ENCODE peak calls at places on chromosomes 2 and 18, in nine cellular contexts. T is naive thymus-derived CD4-positive, alpha-beta T cell; Q is stimulated activated CD4-positive, alpha-beta T cell treated with anti-CD3 and anti-CD28 coated beads, Interleukin-15, amount 100 ng/mL, for 1 hour; P is NCI-H748 treated with DMSO at 0.1 percent for 48 hours; A is NCI-H1092 treated with DMSO at 0.1 percent for 48 hours; I is EL; S is stimulated activated CD8-positive, alpha-beta memory T cell treated with anti-CD3 and anti-CD28 coated beads, Interleukin-15, amount 100 ng/mL, for 4 hours; R is nephron progenitor cell; O is WERI-Rb-1. G is an unnamed sample.
A peak's percentile ranks its signal among the peaks of the same experiment; 100 is the strongest.

GRCh38 chr18:57135705-57136104 is 11.2 kb upstream of the BOD1L2 start:
- DNase-seq in Q (no peak), A (no peak), O (no peak), I (no peak), R (no peak), P (no peak), T (no peak), S (no peak), G (no peak)

GRCh38 chr18:56574827-56575226 is 63.6 kb downstream of the TXNL1 start:
- DNase-seq in T (no peak), R (no peak), P (no peak), I (no peak), Q (no peak), O (no peak), A (no peak), S (no peak), G (no peak)

GRCh38 chr2:120751553-120751952 is 15.9 kb downstream of the GLI2 start:
- DNase-seq in R (no peak), S (no peak), I (no peak), T (no peak), Q (no peak), A (no peak), O (no peak), P (no peak), G (no peak)

GRCh38 chr2:176130153-176130916 is 830 bp downstream of the HOXD8 start:
- DNase-seq in T (no peak), P (peak; percentile 54), O (no peak), A (no peak), R (peak; percentile 89), I (peak; percentile 52), S (no peak), Q (no peak), G (no peak)

GRCh38 chr2:121075006-121075545 is 209.9 kb downstream of the TFCP2L1 start:
- DNase-seq in Q (no peak), I (peak; percentile 99), A (no peak), O (peak; percentile 82), S (no peak), P (peak; percentile 9), R (peak; percentile 60), T (no peak), G (peak; percentile 98)

GRCh38 chr2:152617464-152618187 is 99.6 kb downstream of the PRPF40A start:
- DNase-seq in T (no peak), Q (no peak), R (no peak), S (no peak), I (no peak), O (no peak), A (no peak), P (no peak), G (no peak)

GRCh38 chr2:24334245-24334633 is 26.1 kb downstream of the ITSN2 start:
- DNase-seq in I (no peak), P (no peak), S (no peak), Q (no peak), O (no peak), R (no peak), A (no peak), T (no peak), G (no peak)

GRCh38 chr2:231393149-231394131 is 2.1 kb upstream of the B3GNT7 start:
- DNase-seq in Q (no peak), T (no peak), P (no peak), R (no peak), O (peak; percentile 49), A (no peak), S (peak; percentile 27), I (no peak), G (no peak)

GRCh38 chr2:39620067-39620466 is 45.6 kb upstream of the TMEM178A start:
- DNase-seq in S (no peak), Q (no peak), R (no peak), T (peak; percentile 9), I (peak; percentile 89), O (no peak), P (no peak), A (no peak), G (peak; percentile 88)

GRCh38 chr2:143600136-143600535 is 470.9 kb downstream of the ARHGAP15 start:
- DNase-seq in R (no peak), S (no peak), A (no peak), P (no peak), T (no peak), I (peak; percentile 16), O (no peak), Q (no peak), G (no peak)

GRCh38 chr18:40821596-40822243 is 1133.3 kb upstream of the PIK3C3 start:
- DNase-seq in A (no peak), O (peak; percentile 95), R (peak; percentile 6), S (no peak), Q (no peak), P (no peak), T (no peak), I (no peak), G (no peak)

GRCh38 chr2:45275235-45275805 is 266.1 kb upstream of the SIX2 start:
- DNase-seq in A (no peak), Q (no peak), R (no peak), I (peak; percentile 89), P (no peak), O (no peak), T (no peak), S (no peak), G (peak; percentile 56)

GRCh38 chr2:236604971-236605734 is 35.5 kb downstream of the ACKR3 start:
- DNase-seq in O (no peak), A (no peak), Q (no peak), T (no peak), S (no peak), P (no peak), I (no peak), R (no peak), G (no peak)

GRCh38 chr2:187618813-187619212 is 64.6 kb upstream of the TFPI start:
- DNase-seq in R (no peak), A (no peak), P (no peak), S (no peak), Q (no peak), T (no peak), I (peak; percentile 30), O (no peak), G (peak; percentile 59)

GRCh38 chr2:151760139-151760650 is 25.9 kb upstream of the NEB start:
- DNase-seq in P (no peak), O (no peak), Q (no peak), R (no peak), A (no peak), T (no peak), S (no peak), I (no peak), G (peak; percentile 11)

GRCh38 chr2:148161909-148162308 is 141.0 kb downstream of the MBD5 start:
- DNase-seq in Q (no peak), I (no peak), R (no peak), A (no peak), P (no peak), O (no peak), T (no peak), S (no peak), G (no peak)

GRCh38 chr2:45119038-45119437 is 109.8 kb upstream of the SIX2 start:
- DNase-seq in S (no peak), A (no peak), T (no peak), P (no peak), O (no peak), I (peak; percentile 78), Q (no peak), R (no peak), G (peak; percentile 40)

GRCh38 chr18:79797518-79798345 is at the start of gene KCNG2:
- DNase-seq in O (peak; percentile 78), T (no peak), I (no peak), R (peak; percentile 80), A (peak; percentile 21), Q (no peak), S (no peak), P (peak; percentile 34), G (no peak)

GRCh38 chr18:80188643-80189010 is 58.7 kb downstream of the PARD6G start:
- DNase-seq in R (no peak), I (no peak), Q (no peak), T (no peak), O (no peak), P (no peak), A (no peak), S (no peak), G (no peak)

GRCh38 chr2:44553456-44553855 is 191.7 kb downstream of the CAMKMT start:
- DNase-seq in Q (no peak), T (no peak), P (no peak), O (no peak), S (no peak), I (peak; percentile 85), A (no peak), R (no peak), G (peak; percentile 70)

GRCh38 chr2:234291765-234292204 is 205.1 kb downstream of the ARL4C start:
- DNase-seq in T (no peak), I (peak; percentile 58), O (no peak), R (peak; percentile 38), Q (no peak), P (peak; percentile 10), S (no peak), A (peak; percentile 31), G (peak; percentile 74)

GRCh38 chr18:59623456-59624383 is 73.5 kb downstream of the CCBE1 start:
- DNase-seq in A (no peak), Q (no peak), O (no peak), R (no peak), P (no peak), S (no peak), T (no peak), I (peak; percentile 65), G (peak; percentile 45)

GRCh38 chr18:41703744-41704530 is 251.1 kb upstream of the PIK3C3 start:
- DNase-seq in P (no peak), S (no peak), R (no peak), O (no peak), T (no peak), Q (no peak), A (no peak), I (no peak), G (peak; percentile 34)

GRCh38 chr2:60534034-60534393 is 19.4 kb downstream of the BCL11A start:
- DNase-seq in P (no peak), I (no peak), O (no peak), A (peak; percentile 55), T (no peak), Q (no peak), R (no peak), S (no peak), G (no peak)

GRCh38 chr2:178449700-178450573 is 1.0 kb downstream of the PRKRA start:
- DNase-seq in I (peak; percentile 18), S (no peak), A (no peak), R (no peak), O (no peak), T (no peak), Q (no peak), P (no peak), G (no peak)

GRCh38 chr18:25516121-25516520 is 164.2 kb upstream of the ZNF521 start:
- DNase-seq in A (no peak), I (no peak), R (no peak), Q (no peak), O (no peak), S (no peak), T (no peak), P (peak; percentile 94), G (no peak)

GRCh38 chr2:105376010-105376409 is 22.8 kb downstream of the FHL2 start:
- DNase-seq in S (no peak), I (no peak), T (no peak), Q (no peak), P (no peak), R (no peak), O (no peak), A (no peak), G (no peak)

GRCh38 chr18:79942786-79943607 is 8.5 kb downstream of the SLC66A2 start:
- DNase-seq in T (no peak), S (no peak), P (no peak), O (peak; percentile 78), Q (no peak), I (no peak), R (no peak), A (no peak), G (no peak)

GRCh38 chr2:223537669-223538601 is 64.2 kb downstream of the SCG2 start:
- DNase-seq in R (no peak), P (peak; percentile 96), A (peak; percentile 77), Q (no peak), I (peak; percentile 16), T (no peak), O (no peak), S (no peak), G (peak; percentile 35)

GRCh38 chr2:197952540-197953202 is 148.3 kb downstream of the PLCL1 start:
- DNase-seq in O (no peak), S (no peak), P (no peak), I (no peak), A (no peak), T (no peak), R (no peak), Q (no peak), G (peak; percentile 24)

GRCh38 chr2:153394247-153394646 is 84.3 kb downstream of the RPRM start:
- DNase-seq in T (no peak), S (no peak), I (no peak), A (no peak), R (no peak), O (no peak), Q (no peak), P (no peak), G (no peak)